ENCODE peak calls at places on chromosome 7, in six cellular contexts. P is fibroblast of gingiva, I is AG09309, O is H4, W is 8988T, X is lower leg skin. G is an unnamed sample.

GRCh38 chr7:12968836-12969422 is 281.5 kb downstream of the ARL4A start:
- DNase-seq in P (no peak), I (no peak), O (no peak), W (no peak), X (no peak), G (no peak)

GRCh38 chr7:40199076-40199802 is 64.4 kb downstream of the SUGCT start:
- DNase-seq in P (peak), I (peak), O (peak), W (no peak), X (no peak), G (peak)

GRCh38 chr7:460374-461117 is 59.1 kb downstream of the PDGFA start:
- DNase-seq in P (peak), I (no peak), O (no peak), W (no peak), X (no peak), G (no peak)

GRCh38 chr7:117281562-117281961 is 41.3 kb downstream of the WNT2 start:
- DNase-seq in P (no peak), I (no peak), O (no peak), W (no peak), X (no peak), G (peak)

GRCh38 chr7:45239486-45239885 is 81.9 kb downstream of the RAMP3 start:
- DNase-seq in P (peak), I (peak), O (peak), W (no peak), X (no peak), G (peak)

GRCh38 chr7:136845899-136846465 is 22.5 kb upstream of the CHRM2 start:
- DNase-seq in P (no peak), I (peak), O (no peak), W (no peak), X (no peak), G (no peak)

GRCh38 chr7:120272261-120272895 is 597 bp upstream of the KCND2 start:
- DNase-seq in P (peak), I (no peak), O (peak), W (peak), X (no peak), G (peak)

GRCh38 chr7:32577421-32577820 is 82.1 kb downstream of the AVL9 start:
- DNase-seq in P (no peak), I (no peak), O (no peak), W (no peak), X (no peak), G (no peak)

GRCh38 chr7:471191-471865 is 48.3 kb downstream of the PDGFA start:
- DNase-seq in P (no peak), I (no peak), O (no peak), W (no peak), X (no peak), G (no peak)

GRCh38 chr7:99707096-99707495 is 27.3 kb upstream of the CYP3A5 start:
- DNase-seq in P (peak), I (no peak), O (no peak), W (no peak), X (no peak), G (peak)

GRCh38 chr7:112116894-112117293 is 89.3 kb downstream of the DOCK4 start:
- DNase-seq in P (no peak), I (no peak), O (no peak), W (no peak), X (no peak), G (no peak)

GRCh38 chr7:5420108-5420840 is 3.4 kb downstream of the TNRC18 start:
- DNase-seq in P (no peak), I (no peak), O (no peak), W (no peak), X (no peak), G (no peak)

GRCh38 chr7:11170160-11170559 is 196.5 kb downstream of the PHF14 start:
- DNase-seq in P (peak), I (no peak), O (no peak), W (no peak), X (no peak), G (no peak)

G was measured in epithelial cell of esophagus.